ENCODE peak calls at places on chromosomes 7 and 10, in eight cellular contexts. P is stomach, S is Peyer's patch, Y is heart left ventricle, I is body of pancreas, B is IMR-90, F is endothelial cell of umbilical vein, U is transverse colon. J is an unnamed sample. For H3K4me1, the result is how much of the 10 kb centered on the place peaks cover.

GRCh38 chr7:77657427-77658331 is 38.6 kb upstream of the RSBN1L start:
- DNase-seq in P (no peak), S (no peak), Y (no peak), I (peak), B (peak), F (peak), U (no peak), J (no peak)

GRCh38 chr10:12780634-12781601 is 220.6 kb downstream of the CCDC3 start:
- DNase-seq in P (no peak), S (no peak), Y (no peak), I (no peak), B (peak), F (no peak), U (no peak), J (peak)

GRCh38 chr10:77501152-77501845 is 136.3 kb downstream of the KCNMA1 start:
- DNase-seq in P (no peak), S (no peak), Y (no peak), I (no peak), B (peak), F (no peak), U (no peak), J (peak)

GRCh38 chr7:74582447-74583039 is 75.0 kb upstream of the GTF2I start:
- DNase-seq in P (no peak), S (no peak), Y (no peak), I (no peak), B (no peak), F (no peak), U (no peak), J (no peak)

GRCh38 chr7:30146127-30146612 is 11.4 kb downstream of the MTURN start:
- DNase-seq in P (no peak), S (no peak), Y (no peak), I (no peak), B (no peak), F (no peak), U (no peak), J (no peak)

GRCh38 chr7:33854178-33854577 is 51.2 kb upstream of the BMPER start:
- DNase-seq in P (no peak), S (no peak), Y (no peak), I (no peak), B (peak), F (no peak), U (no peak), J (no peak)

GRCh38 chr10:113704637-113705343 is 25.1 kb downstream of the CASP7 start:
- DNase-seq in P (no peak), S (no peak), Y (no peak), I (no peak), B (peak), F (peak), U (no peak), J (no peak)

GRCh38 chr7:4631021-4631663 is 51.0 kb upstream of the FOXK1 start:
- DNase-seq in P (no peak), S (no peak), Y (no peak), I (no peak), B (no peak), F (no peak), U (no peak), J (no peak)

GRCh38 chr10:53537508-53537907 is 764.9 kb upstream of the MBL2 start:
- DNase-seq in P (no peak), S (no peak), Y (no peak), I (no peak), B (no peak), F (peak), U (no peak), J (no peak)

GRCh38 chr7:47819054-47819920 is 129.0 kb downstream of the PKD1L1 start:
- DNase-seq in P (peak), S (peak), Y (no peak), I (peak), B (peak), F (peak), U (peak), J (peak)

GRCh38 chr7:90625562-90625961 is 29.4 kb downstream of the CDK14 start:
- DNase-seq in P (no peak), S (no peak), Y (no peak), I (peak), B (peak), F (peak), U (peak), J (peak)

GRCh38 chr7:80831996-80832395 is 86.9 kb downstream of the SEMA3C start:
- DNase-seq in P (no peak), S (no peak), Y (no peak), I (no peak), B (peak), F (no peak), U (no peak), J (no peak)

GRCh38 chr10:7407368-7408002 is 3.3 kb downstream of the SFMBT2 start:
- DNase-seq in P (no peak), S (no peak), Y (peak), I (no peak), B (no peak), F (peak), U (no peak), J (no peak)

GRCh38 chr10:12806228-12807095 is 195.1 kb downstream of the CCDC3 start:
- DNase-seq in P (no peak), S (no peak), Y (no peak), I (no peak), B (no peak), F (no peak), U (peak), J (no peak)

GRCh38 chr10:6840766-6841165 is 260.7 kb upstream of the PRKCQ start:
- DNase-seq in P (no peak), S (no peak), Y (no peak), I (no peak), B (peak), F (no peak), U (no peak), J (no peak)

GRCh38 chr10:125159932-125160855 is at the start of gene CTBP2:
- DNase-seq in P (peak), S (peak), Y (peak), I (peak), B (no peak), F (peak), U (peak), J (peak)

GRCh38 chr7:11776083-11776482 is 55.9 kb downstream of the THSD7A start:
- DNase-seq in P (no peak), S (no peak), Y (no peak), I (no peak), B (no peak), F (no peak), U (no peak), J (no peak)

GRCh38 chr7:109545686-109546085 is 976.0 kb downstream of the DNAJB9 start:
- DNase-seq in P (no peak), S (no peak), Y (no peak), I (no peak), B (no peak), F (no peak), U (no peak), J (no peak)

GRCh38 chr10:23413629-23414089 is 25.2 kb upstream of the OTUD1 start:
- DNase-seq in P (no peak), S (no peak), Y (no peak), I (no peak), B (no peak), F (no peak), U (no peak), J (no peak)

GRCh38 chr7:143975617-143976016 is 21.0 kb downstream of the OR2F1 start:
- DNase-seq in P (no peak), S (no peak), Y (no peak), I (no peak), B (peak), F (no peak), U (no peak), J (no peak)

GRCh38 chr10:129978322-129978721 is 14.2 kb upstream of the EBF3 start:
- DNase-seq in P (no peak), S (no peak), Y (no peak), I (no peak), B (no peak), F (no peak), U (no peak), J (no peak)

GRCh38 chr10:34102237-34102673 is 712.8 kb downstream of the PARD3 start:
- DNase-seq in P (no peak), S (no peak), Y (peak), I (no peak), B (peak), F (peak), U (peak), J (peak)

GRCh38 chr7:101913247-101913721 is 95.9 kb downstream of the CUX1 start:
- DNase-seq in P (no peak), S (peak), Y (no peak), I (no peak), B (no peak), F (no peak), U (no peak), J (no peak)

GRCh38 chr7:102138676-102139075 is 148.0 kb upstream of the SH2B2 start:
- DNase-seq in P (no peak), S (no peak), Y (no peak), I (no peak), B (no peak), F (no peak), U (no peak), J (no peak)

GRCh38 chr10:131869344-131869743 is 31.5 kb upstream of the PPP2R2D start:
- DNase-seq in P (no peak), S (peak), Y (no peak), I (no peak), B (no peak), F (no peak), U (no peak), J (peak)

GRCh38 chr7:92835851-92836488 is 403 bp downstream of the CDK6 start:
- DNase-seq in P (peak), S (no peak), Y (no peak), I (peak), B (no peak), F (no peak), U (peak), J (peak)

GRCh38 chr10:97633921-97634320 is 621 bp upstream of the MORN4 start:
- DNase-seq in P (no peak), S (peak), Y (no peak), I (peak), B (no peak), F (no peak), U (peak), J (no peak)

GRCh38 chr10:66234872-66235271 is 691.0 kb upstream of the LRRTM3 start:
- DNase-seq in P (no peak), S (no peak), Y (no peak), I (no peak), B (no peak), F (no peak), U (no peak), J (no peak)

GRCh38 chr7:142776206-142776844 is 5.6 kb downstream of the PRSS2 start:
- DNase-seq in P (no peak), S (no peak), Y (no peak), I (peak), B (peak), F (peak), U (no peak), J (no peak)

GRCh38 chr7:46557295-46557711 is 636.2 kb upstream of the IGFBP3 start:
- DNase-seq in P (no peak), S (peak), Y (no peak), I (peak), B (no peak), F (no peak), U (peak), J (peak)

GRCh38 chr10:17563452-17563851 is 53.7 kb downstream of the HACD1 start:
- DNase-seq in P (no peak), S (no peak), Y (no peak), I (no peak), B (no peak), F (no peak), U (no peak), J (no peak)

GRCh38 chr7:140640727-140641531 is at the start of gene DENND2A:
- DNase-seq in P (peak), S (peak), Y (peak), I (peak), B (peak), F (peak), U (peak), J (peak)

GRCh38 chr7:142796501-142797341 is 26.0 kb downstream of the PRSS2 start:
- DNase-seq in P (no peak), S (peak), Y (no peak), I (no peak), B (no peak), F (no peak), U (no peak), J (no peak)

GRCh38 chr10:61662794-61663259 is at the start of gene CABCOCO1:
- DNase-seq in P (peak), S (peak), Y (peak), I (peak), B (peak), F (peak), U (peak), J (peak)

GRCh38 chr7:6725003-6725402 is 18.3 kb upstream of the ZNF12 start:
- DNase-seq in P (no peak), S (no peak), Y (no peak), I (no peak), B (no peak), F (no peak), U (peak), J (no peak)

GRCh38 chr7:43291789-43292188 is 179.3 kb downstream of the HECW1 start:
- DNase-seq in P (no peak), S (no peak), Y (no peak), I (no peak), B (no peak), F (no peak), U (no peak), J (no peak)
- TF ChIP-seq CTCF in P (no peak), S (no peak), Y (no peak), I (no peak), B (no peak), F (no peak), U (no peak), J (no peak)

DNA sequence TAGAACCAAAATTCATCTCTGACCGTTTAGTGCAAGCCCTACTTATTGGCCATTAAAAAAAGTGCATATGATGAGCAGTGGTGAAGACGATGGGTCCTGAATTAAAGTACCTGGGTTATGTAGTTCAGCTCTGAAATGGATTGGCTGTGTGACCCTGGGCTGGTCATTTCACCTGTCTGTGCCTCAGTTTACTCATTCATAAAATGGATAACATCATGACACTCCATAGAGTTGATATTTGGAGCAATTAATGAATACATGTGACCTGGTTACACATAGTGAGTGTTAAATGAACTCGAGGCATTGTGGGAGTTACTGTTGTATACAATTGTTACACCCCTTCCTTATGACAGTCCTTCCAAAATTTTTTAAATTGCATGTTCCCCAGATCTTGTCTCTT is 9.1 kb downstream of the MAP3K8 start:
- DNase-seq in P (no peak), S (no peak), Y (no peak), I (no peak), B (no peak), F (no peak), U (no peak), J (no peak)
- TF ChIP-seq POLR2A in P (no peak), S (no peak), Y (no peak), I (no peak), B (no peak), F (no peak), U (no peak), J (no peak)

GRCh38 chr10:79079490-79080355 is 11.0 kb downstream of the ZMIZ1 start:
- DNase-seq in P (no peak), S (no peak), Y (peak), I (no peak), B (peak), F (peak), U (peak), J (peak)
- H3K4me1 ChIP-seq in P (half or more), S (half or more), Y (half or more), I (half or more), B (half or more), F (under half), U (half or more), J (half or more)

GRCh38 chr7:149626972-149627371 is 129.4 kb upstream of the ZNF746 start:
- DNase-seq in P (no peak), S (no peak), Y (no peak), I (no peak), B (no peak), F (no peak), U (no peak), J (no peak)

GRCh38 chr7:149625947-149626392 is 128.4 kb upstream of the ZNF746 start:
- DNase-seq in P (no peak), S (no peak), Y (no peak), I (no peak), B (no peak), F (no peak), U (no peak), J (no peak)

GRCh38 chr7:149624419-149625338 is 127.1 kb upstream of the ZNF746 start:
- DNase-seq in P (peak), S (peak), Y (peak), I (peak), B (peak), F (peak), U (peak), J (peak)

GRCh38 chr7:149624006-149624405 is 126.4 kb upstream of the ZNF746 start:
- DNase-seq in P (peak), S (peak), Y (no peak), I (peak), B (peak), F (peak), U (peak), J (peak)

GRCh38 chr7:149625339-149625946 is 127.8 kb upstream of the ZNF746 start:
- DNase-seq in P (peak), S (peak), Y (peak), I (peak), B (peak), F (peak), U (peak), J (peak)
- TF ChIP-seq CTCF in P (peak), S (peak), Y (peak), I (peak), B (peak), F (peak), U (peak), J (peak)

DNA sequence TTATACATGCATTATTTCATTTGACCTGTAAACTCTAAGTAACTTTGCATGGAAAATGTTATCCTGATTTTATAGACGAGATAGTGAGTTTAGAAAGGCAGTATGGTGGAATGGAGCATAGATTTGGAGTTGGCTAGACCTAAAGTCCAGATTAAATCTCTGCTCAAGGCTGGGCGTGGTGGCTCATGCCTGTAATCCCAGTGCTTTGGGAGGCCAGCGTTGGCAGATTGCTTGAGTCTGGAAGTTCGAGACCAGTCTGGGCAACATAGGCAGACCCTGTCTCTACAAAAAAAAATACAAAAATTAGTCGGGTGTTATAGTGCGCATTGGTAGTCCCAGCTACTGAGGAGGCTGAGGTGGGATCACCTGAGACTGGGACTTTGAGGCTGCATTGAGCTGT is 9.4 kb downstream of the PTEN start:
- DNase-seq in P (no peak), S (no peak), Y (no peak), I (no peak), B (no peak), F (no peak), U (no peak), J (no peak)
- TF ChIP-seq POLR2A in P (no peak), S (no peak), Y (no peak), I (no peak), B (no peak), F (no peak), U (no peak), J (no peak)

GRCh38 chr7:135160098-135160857 is 10.2 kb downstream of the CYREN start:
- DNase-seq in P (no peak), S (no peak), Y (no peak), I (no peak), B (peak), F (peak), U (no peak), J (no peak)

GRCh38 chr7:135160858-135161653 is 9.5 kb downstream of the CYREN start:
- DNase-seq in P (no peak), S (no peak), Y (no peak), I (no peak), B (peak), F (peak), U (no peak), J (no peak)

GRCh38 chr7:135158874-135159273 is 11.0 kb downstream of the TMEM140 start:
- DNase-seq in P (no peak), S (no peak), Y (no peak), I (no peak), B (no peak), F (no peak), U (no peak), J (no peak)

GRCh38 chr7:135158141-135158655 is 10.3 kb downstream of the TMEM140 start:
- DNase-seq in P (no peak), S (no peak), Y (no peak), I (no peak), B (no peak), F (no peak), U (no peak), J (no peak)

DNA sequence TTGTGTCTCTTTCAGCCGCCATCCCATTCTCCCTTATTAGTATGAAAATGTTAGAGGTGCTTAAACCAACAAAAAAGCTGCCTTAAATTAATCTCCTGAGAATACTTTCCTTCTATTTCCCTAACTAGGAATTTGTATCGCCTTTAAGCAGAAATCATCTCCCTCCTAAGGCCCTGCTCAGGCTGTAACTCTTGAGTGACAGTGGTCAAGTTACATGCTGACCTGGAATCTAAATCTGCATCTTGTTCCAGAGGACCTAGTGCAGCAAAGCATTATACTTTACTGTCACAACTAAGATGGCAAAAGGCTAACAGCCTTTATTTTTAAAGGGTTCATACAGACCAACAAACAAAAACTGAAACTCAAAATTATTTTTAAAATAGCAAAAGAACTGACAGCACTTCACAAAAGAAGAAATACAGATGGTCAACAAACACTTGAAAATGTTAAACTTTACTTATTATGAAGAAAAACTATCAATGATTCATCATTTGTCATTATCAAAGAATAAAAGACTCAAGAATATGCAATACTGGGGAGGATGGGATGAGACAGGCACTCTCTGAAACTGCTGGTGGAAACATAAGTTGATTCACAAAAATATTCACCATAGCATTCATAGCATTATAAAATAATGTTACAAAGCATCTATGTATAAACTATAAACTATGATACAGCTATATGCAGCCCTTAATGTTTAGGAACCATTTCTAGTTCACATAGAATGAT is 11.0 kb downstream of the CYREN start:
- DNase-seq in P (no peak), S (no peak), Y (no peak), I (no peak), B (no peak), F (no peak), U (no peak), J (no peak)
- H3K4me1 ChIP-seq in P (under half), S (under half), Y (under half), I (under half), B (under half), F (under half), U (under half), J (under half)

DNA sequence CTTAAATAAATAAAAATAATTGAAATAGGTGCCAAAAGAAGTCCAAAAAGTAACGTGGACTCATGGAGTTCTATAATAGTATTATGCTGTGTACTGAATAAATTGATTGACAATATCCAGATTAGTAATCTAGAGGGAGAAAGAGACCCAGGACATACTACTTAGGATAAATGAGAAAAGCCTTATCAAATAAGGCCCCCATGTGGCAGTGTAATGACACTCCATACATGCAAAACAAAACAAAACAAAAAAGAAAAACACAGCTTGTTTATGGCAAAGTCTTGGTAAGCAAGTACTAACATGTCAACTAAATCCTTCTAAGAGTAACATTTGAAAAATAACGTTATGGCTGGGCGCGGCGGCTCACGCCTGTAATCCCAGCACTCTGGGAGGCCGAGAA is 3.6 kb upstream of the RUNDC3B start:
- DNase-seq in P (no peak), S (no peak), Y (no peak), I (no peak), B (no peak), F (no peak), U (no peak), J (no peak)
- TF ChIP-seq CTCF in P (no peak), S (no peak), Y (no peak), I (no peak), B (no peak), F (no peak), U (no peak), J (no peak)

J was measured in sigmoid colon.